ENCODE peak calls at places on chromosomes 16 and 17, in four cellular contexts. N, T, L and S are unnamed samples.

GRCh38 chr16:3458852-3459361 is 15.4 kb downstream of the NAA60 start:
- DNase-seq in T (no peak), L (no peak), N (peak), S (no peak)

GRCh38 chr16:54944002-54944401 is 13.3 kb downstream of the IRX5 start:
- DNase-seq in L (no peak), T (peak), N (no peak), S (no peak)

GRCh38 chr16:76500006-76500405 is 222.8 kb downstream of the CNTNAP4 start:
- DNase-seq in N (no peak), T (no peak), L (no peak), S (no peak)

GRCh38 chr17:50173335-50173941 is 7.6 kb downstream of the SGCA start:
- DNase-seq in N (peak), T (no peak), L (no peak), S (peak)

GRCh38 chr16:30357085-30357714 is 2.1 kb upstream of the CD2BP2 start:
- DNase-seq in T (no peak), L (no peak), N (no peak), S (peak)

GRCh38 chr16:74094962-74095361 is 201.7 kb upstream of the PSMD7 start:
- DNase-seq in T (no peak), N (no peak), L (no peak), S (no peak)

GRCh38 chr16:89246383-89246902 is 28.9 kb downstream of the ZNF778 start:
- DNase-seq in N (no peak), T (no peak), L (no peak), S (no peak)

GRCh38 chr17:80718428-80718827 is 173.8 kb downstream of the RPTOR start:
- DNase-seq in L (no peak), T (no peak), N (no peak), S (no peak)

GRCh38 chr16:84689126-84689525 is 10.7 kb upstream of the USP10 start:
- DNase-seq in T (no peak), N (peak), L (no peak), S (peak)

GRCh38 chr17:77846531-77847085 is 111.9 kb upstream of the TNRC6C start:
- DNase-seq in T (no peak), N (no peak), L (no peak), S (no peak)

GRCh38 chr16:82476786-82477185 is 150.0 kb upstream of the CDH13 start:
- DNase-seq in N (no peak), T (no peak), L (no peak), S (no peak)

GRCh38 chr16:684961-685696 is 995 bp upstream of the JMJD8 start:
- DNase-seq in L (no peak), T (no peak), N (no peak), S (no peak)

GRCh38 chr16:72099377-72099818 is 5.8 kb downstream of the DHX38 start:
- DNase-seq in T (no peak), L (peak), N (peak), S (peak)

GRCh38 chr17:50918071-50918932 is 52.1 kb upstream of the TOB1 start:
- DNase-seq in T (no peak), L (no peak), N (no peak), S (no peak)

GRCh38 chr17:46874906-46875305 is 23.5 kb downstream of the WNT9B start:
- DNase-seq in N (no peak), L (no peak), T (no peak), S (no peak)

GRCh38 chr17:59753522-59754467 is 46.3 kb downstream of the VMP1 start:
- DNase-seq in T (no peak), L (peak), N (peak), S (peak)

GRCh38 chr17:13541032-13541480 is 60.7 kb downstream of the HS3ST3A1 start:
- DNase-seq in L (peak), T (peak), N (peak), S (peak)

GRCh38 chr17:82242977-82243647 is 14.3 kb downstream of the SLC16A3 start:
- DNase-seq in T (no peak), N (peak), L (peak), S (peak)

GRCh38 chr16:86992587-86992986 is 324.6 kb downstream of the C16orf95 start:
- DNase-seq in T (no peak), L (no peak), N (no peak), S (no peak)

GRCh38 chr16:88856122-88856827 is 472 bp downstream of the GALNS start:
- DNase-seq in L (no peak), N (no peak), T (no peak), S (no peak)

GRCh38 chr17:38716368-38717005 is 11.4 kb downstream of the MLLT6 start:
- DNase-seq in N (no peak), L (no peak), T (no peak), S (no peak)

GRCh38 chr16:11949527-11949926 is 7.7 kb upstream of the NPIPB2 start:
- DNase-seq in T (peak), N (peak), L (peak), S (peak)

GRCh38 chr16:82587289-82587688 is 39.5 kb upstream of the CDH13 start:
- DNase-seq in T (no peak), N (no peak), L (no peak), S (no peak)

GRCh38 chr16:30144017-30144416 is 21.0 kb upstream of the MAPK3 start:
- DNase-seq in T (no peak), L (no peak), N (no peak), S (no peak)

GRCh38 chr17:4342535-4342934 is 23.9 kb downstream of the UBE2G1 start:
- DNase-seq in L (no peak), T (no peak), N (no peak), S (no peak)

GRCh38 chr17:10285896-10286295 is 86.9 kb downstream of the MYH13 start:
- DNase-seq in N (no peak), L (no peak), T (no peak), S (no peak)

DNA sequence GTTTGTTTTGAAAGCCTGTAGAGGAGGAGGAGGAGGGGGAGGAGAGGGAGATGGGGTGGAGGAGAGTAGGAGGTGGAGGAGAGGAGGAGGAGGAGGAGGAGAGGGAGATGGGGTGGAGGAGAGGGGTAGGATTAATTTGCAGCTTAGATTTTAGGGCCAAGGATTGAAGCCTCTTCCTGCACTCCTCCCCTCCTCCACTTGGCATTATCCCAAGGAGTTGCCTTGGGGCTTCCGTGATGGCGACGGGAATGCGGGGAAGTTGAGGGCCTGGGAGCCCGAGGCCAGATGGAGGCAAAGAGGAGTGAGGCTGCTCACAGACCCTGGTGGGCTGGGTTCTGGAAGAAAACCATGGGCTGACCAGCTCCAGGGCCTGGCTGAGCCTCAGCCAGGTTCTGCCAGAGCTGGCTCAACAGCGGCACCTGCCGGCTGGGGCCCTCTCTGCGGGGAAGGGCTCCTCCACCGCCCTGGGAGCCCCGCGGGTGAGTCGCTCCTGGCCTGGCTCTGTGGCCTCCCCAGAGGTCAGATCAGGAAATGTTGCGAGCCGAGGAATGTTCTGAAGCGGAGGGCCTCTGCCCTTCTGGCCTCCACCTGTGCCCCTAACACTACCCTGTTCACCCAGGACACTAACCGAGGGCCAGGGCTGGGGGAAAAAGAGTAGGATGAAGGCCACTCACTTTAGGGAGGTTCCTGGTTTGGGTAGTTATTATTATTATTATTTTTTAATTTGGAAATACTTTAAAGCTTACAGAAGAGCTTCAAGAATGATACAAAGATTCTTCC is 23.9 kb upstream of the FMNL1 start:
- DNase-seq in L (peak), N (peak), T (peak), S (peak)
- H3K4me3 ChIP-seq in L (no peak), N (no peak), T (no peak), S (no peak)

GRCh38 chr16:67481561-67482259 is 753 bp upstream of the ATP6V0D1 start:
- DNase-seq in N (no peak), T (peak), L (peak), S (peak)
- TF ChIP-seq CTCF in N (no peak), T (no peak), L (no peak), S (no peak)

GRCh38 chr17:1216209-1216937 is 36.6 kb upstream of the ABR start:
- DNase-seq in N (no peak), T (no peak), L (no peak), S (no peak)
- H3K4me3 ChIP-seq in N (no peak), T (no peak), L (no peak), S (no peak)

DNA sequence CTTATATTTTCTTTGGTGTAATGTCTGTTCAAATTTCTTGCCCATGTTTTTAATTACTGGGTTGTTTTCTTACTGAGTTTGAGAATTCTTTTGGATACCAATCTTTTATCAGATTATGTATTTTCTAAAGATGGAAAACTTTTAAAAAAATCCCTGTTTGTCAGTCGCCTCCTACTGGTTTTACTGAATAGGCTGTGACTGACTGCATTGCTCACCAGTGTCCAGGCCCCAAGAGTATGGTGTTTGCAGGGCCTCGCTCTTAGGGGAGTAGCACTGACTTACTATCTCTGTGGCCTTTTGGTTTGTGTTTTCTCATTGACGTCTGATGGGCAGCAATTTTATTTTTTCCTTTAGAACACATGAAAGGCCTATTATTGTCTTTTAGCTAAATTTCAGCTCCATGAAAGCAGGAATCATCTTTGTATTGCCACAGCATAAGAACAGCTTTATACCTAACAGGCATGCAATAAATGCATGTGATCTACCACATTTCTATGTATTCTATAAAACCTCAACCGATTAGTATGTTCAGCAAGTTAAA is 188.4 kb downstream of the AATF start:
- DNase-seq in N (no peak), T (no peak), L (no peak), S (no peak)
- TF ChIP-seq CTCF in N (no peak), T (no peak), L (no peak), S (no peak)

GRCh38 chr16:2034695-2035430 is 8.2 kb downstream of the NHERF2 start:
- DNase-seq in L (no peak), T (no peak), N (no peak), S (no peak)

GRCh38 chr16:2031081-2031577 is 4.4 kb downstream of the NHERF2 start:
- DNase-seq in T (no peak), N (no peak), L (no peak), S (no peak)

GRCh38 chr16:2032285-2033056 is 5.8 kb downstream of the NHERF2 start:
- DNase-seq in N (no peak), T (no peak), L (no peak), S (no peak)

GRCh38 chr16:2035431-2036199 is 8.9 kb downstream of the NHERF2 start:
- DNase-seq in N (peak), T (no peak), L (peak), S (peak)

GRCh38 chr16:2033057-2033911 is 6.6 kb downstream of the NHERF2 start:
- DNase-seq in N (peak), L (peak), T (no peak), S (peak)
- H3K4me3 ChIP-seq in N (peak), L (peak), T (no peak), S (peak)

GRCh38 chr17:62653002-62653830 is 25.7 kb downstream of the MRC2 start:
- DNase-seq in T (no peak), N (peak), L (no peak), S (peak)
- TF ChIP-seq CTCF in T (no peak), N (no peak), L (no peak), S (no peak)

DNA sequence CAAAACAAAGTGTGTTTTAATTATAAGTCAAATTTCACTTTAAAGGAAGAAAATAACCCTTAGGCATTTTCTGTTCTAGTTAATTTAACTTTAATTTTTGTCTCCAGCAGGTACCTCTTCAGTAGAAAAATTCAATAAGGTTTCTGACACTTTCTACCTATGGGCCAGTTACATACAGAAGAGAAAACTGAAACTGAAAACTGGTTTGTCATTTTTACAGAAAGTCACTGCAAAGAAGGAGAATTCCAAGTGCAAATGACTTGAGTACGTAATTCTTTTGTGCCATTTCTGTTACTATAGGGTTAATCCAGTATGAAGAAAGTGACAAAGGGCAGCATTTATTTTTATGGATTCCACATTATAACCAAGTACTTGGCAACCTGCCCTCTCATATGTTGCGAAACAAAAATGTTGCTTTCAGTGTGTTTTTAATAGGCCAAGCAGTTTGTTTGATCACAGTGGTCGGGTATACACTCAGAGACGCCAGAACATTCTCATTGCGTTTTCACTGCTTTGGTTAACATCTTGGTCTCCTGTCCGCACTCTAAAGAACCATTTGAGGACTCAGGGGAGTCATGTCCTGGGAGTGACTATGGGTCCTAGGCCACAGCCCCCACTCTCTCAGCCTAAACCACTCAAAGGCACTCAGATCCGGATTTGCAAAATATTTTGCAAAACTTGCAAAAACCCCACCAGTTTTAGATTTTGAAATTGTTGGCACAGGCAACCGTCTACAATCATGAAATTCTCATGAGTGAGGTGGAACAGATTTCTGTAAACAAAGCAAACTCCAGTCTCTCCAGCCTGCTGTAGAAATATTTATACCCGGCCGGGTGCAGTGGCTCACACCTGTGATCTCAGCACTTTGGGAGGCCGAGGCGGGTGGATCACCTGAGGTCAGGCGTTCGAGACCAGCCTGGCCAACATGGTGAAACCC is 15.3 kb upstream of the HELZ start:
- DNase-seq in T (peak), L (peak), N (peak), S (peak)
- H3K4me3 ChIP-seq in T (no peak), L (no peak), N (no peak), S (no peak)

DNA sequence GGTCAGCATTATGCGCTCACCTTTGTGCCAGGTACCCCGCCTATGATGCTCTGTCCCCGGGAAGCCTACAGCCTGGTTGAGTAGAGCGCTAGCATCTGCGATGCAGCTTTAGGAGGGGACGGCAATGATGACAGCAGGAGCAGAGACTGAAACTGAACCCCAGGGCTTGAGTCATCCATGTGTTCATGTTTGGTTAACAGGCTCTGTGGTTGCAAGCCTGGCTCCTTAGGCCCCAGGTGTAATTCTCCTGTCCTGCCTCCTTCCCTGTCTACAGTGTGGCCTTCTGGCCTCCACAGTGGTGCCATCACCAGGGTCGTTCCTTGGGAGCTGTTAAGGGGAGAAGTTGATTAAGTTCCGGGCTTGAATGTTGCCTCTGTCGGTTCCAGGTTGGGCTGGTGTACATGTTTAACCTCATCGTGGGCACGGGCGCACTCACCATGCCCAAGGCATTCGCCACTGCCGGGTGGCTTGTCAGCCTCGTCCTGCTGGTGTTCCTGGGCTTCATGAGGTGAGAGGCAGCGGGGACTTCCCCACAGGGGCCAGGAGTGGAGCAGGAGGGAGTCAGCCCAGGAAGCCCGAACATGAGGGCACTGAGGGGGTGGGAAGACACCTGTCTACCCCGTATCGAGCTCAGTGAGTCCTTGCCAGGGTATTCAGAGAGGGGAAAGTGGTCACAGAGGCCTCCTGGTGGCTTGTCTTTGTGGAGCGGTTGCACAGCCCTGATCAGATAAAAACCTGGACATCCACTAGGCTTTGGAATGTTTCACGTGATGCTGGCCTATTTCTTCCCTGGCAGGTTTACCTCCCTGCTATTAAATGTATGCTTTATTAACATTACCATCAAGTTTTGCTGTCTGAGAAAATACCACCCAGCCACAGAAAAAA is 9.2 kb upstream of the NAT9 start:
- DNase-seq in L (no peak), N (no peak), T (no peak), S (no peak)
- TF ChIP-seq CTCF in L (no peak), N (peak), T (no peak), S (no peak)